ENCODE peak calls at places on chromosomes 5 and 9, in nine cellular contexts. One of them, this sample, is unnamed.

GRCh38 chr9:25461416-25461815 is 216.8 kb downstream of the TUSC1 start:
- DNase-seq in GM23248: no peak
- DNase-seq in tibial nerve: no peak
- DNase-seq in CD4-positive, CD25-positive, alpha-beta regulatory T cell: no peak
- DNase-seq in small intestine: no peak
- DNase-seq in K562: no peak
- DNase-seq in left lung: no peak
- DNase-seq in Peyer's patch: no peak
- DNase-seq in psoas muscle: no peak
- DNase-seq in this sample: no peak

GRCh38 chr5:158967566-158967965 is 132.2 kb downstream of the EBF1 start:
- DNase-seq in small intestine: no peak
- DNase-seq in psoas muscle: no peak
- DNase-seq in tibial nerve: no peak
- DNase-seq in GM23248: peak; percentile 93
- DNase-seq in Peyer's patch: no peak
- DNase-seq in K562: no peak
- DNase-seq in left lung: no peak
- DNase-seq in CD4-positive, CD25-positive, alpha-beta regulatory T cell: no peak
- DNase-seq in this sample: no peak

GRCh38 chr9:110691002-110691549 is 22.5 kb downstream of the MUSK start:
- DNase-seq in Peyer's patch: no peak
- DNase-seq in left lung: no peak
- DNase-seq in small intestine: no peak
- DNase-seq in tibial nerve: no peak
- DNase-seq in GM23248: peak; percentile 18
- DNase-seq in psoas muscle: no peak
- DNase-seq in K562: peak; percentile 9
- DNase-seq in CD4-positive, CD25-positive, alpha-beta regulatory T cell: no peak
- DNase-seq in this sample: no peak

GRCh38 chr5:128920345-128921215 is 44.7 kb upstream of the SLC27A6 start:
- DNase-seq in small intestine: no peak
- DNase-seq in psoas muscle: no peak
- DNase-seq in tibial nerve: no peak
- DNase-seq in GM23248: peak; percentile 21
- DNase-seq in CD4-positive, CD25-positive, alpha-beta regulatory T cell: no peak
- DNase-seq in Peyer's patch: no peak
- DNase-seq in K562: no peak
- DNase-seq in left lung: no peak
- DNase-seq in this sample: no peak

GRCh38 chr5:72572236-72572765 is 65.1 kb upstream of the ZNF366 start:
- DNase-seq in small intestine: no peak
- DNase-seq in Peyer's patch: no peak
- DNase-seq in CD4-positive, CD25-positive, alpha-beta regulatory T cell: no peak
- DNase-seq in GM23248: no peak
- DNase-seq in psoas muscle: no peak
- DNase-seq in tibial nerve: no peak
- DNase-seq in left lung: no peak
- DNase-seq in K562: no peak
- DNase-seq in this sample: no peak

GRCh38 chr9:18404482-18405029 is 69.4 kb upstream of the ADAMTSL1 start:
- DNase-seq in K562: no peak
- DNase-seq in small intestine: no peak
- DNase-seq in Peyer's patch: no peak
- DNase-seq in tibial nerve: no peak
- DNase-seq in GM23248: no peak
- DNase-seq in CD4-positive, CD25-positive, alpha-beta regulatory T cell: no peak
- DNase-seq in left lung: no peak
- DNase-seq in psoas muscle: no peak
- DNase-seq in this sample: no peak

GRCh38 chr5:72005676-72006075 is 101.6 kb upstream of the MAP1B start:
- DNase-seq in K562: no peak
- DNase-seq in left lung: no peak
- DNase-seq in tibial nerve: no peak
- DNase-seq in CD4-positive, CD25-positive, alpha-beta regulatory T cell: no peak
- DNase-seq in psoas muscle: no peak
- DNase-seq in small intestine: no peak
- DNase-seq in Peyer's patch: no peak
- DNase-seq in GM23248: no peak
- DNase-seq in this sample: no peak

GRCh38 chr5:39948867-39949468 is 524.2 kb upstream of the DAB2 start:
- DNase-seq in left lung: no peak
- DNase-seq in K562: peak; percentile 42
- DNase-seq in GM23248: peak; percentile 76
- DNase-seq in small intestine: peak; percentile 79
- DNase-seq in psoas muscle: no peak
- DNase-seq in CD4-positive, CD25-positive, alpha-beta regulatory T cell: peak; percentile 44
- DNase-seq in tibial nerve: no peak
- DNase-seq in Peyer's patch: peak; percentile 64
- DNase-seq in this sample: peak; percentile 79

GRCh38 chr5:1244976-1245375 is 19.8 kb downstream of the SLC6A18 start:
- DNase-seq in psoas muscle: no peak
- DNase-seq in small intestine: peak; percentile 18
- DNase-seq in GM23248: no peak
- DNase-seq in tibial nerve: no peak
- DNase-seq in CD4-positive, CD25-positive, alpha-beta regulatory T cell: no peak
- DNase-seq in K562: peak; percentile 59
- DNase-seq in left lung: no peak
- DNase-seq in Peyer's patch: no peak
- DNase-seq in this sample: no peak

GRCh38 chr5:66406761-66407289 is 189.4 kb upstream of the MAST4 start:
- DNase-seq in K562: no peak
- DNase-seq in CD4-positive, CD25-positive, alpha-beta regulatory T cell: no peak
- DNase-seq in GM23248: no peak
- DNase-seq in Peyer's patch: no peak
- DNase-seq in small intestine: no peak
- DNase-seq in tibial nerve: no peak
- DNase-seq in left lung: no peak
- DNase-seq in psoas muscle: no peak
- DNase-seq in this sample: no peak

GRCh38 chr9:6302417-6302816 is 25.8 kb upstream of the TPD52L3 start:
- DNase-seq in K562: no peak
- DNase-seq in psoas muscle: no peak
- DNase-seq in left lung: no peak
- DNase-seq in GM23248: peak; percentile 47
- DNase-seq in CD4-positive, CD25-positive, alpha-beta regulatory T cell: no peak
- DNase-seq in Peyer's patch: no peak
- DNase-seq in small intestine: no peak
- DNase-seq in tibial nerve: no peak
- DNase-seq in this sample: no peak

GRCh38 chr5:16050414-16050813 is 129.2 kb downstream of the MARCHF11 start:
- DNase-seq in psoas muscle: no peak
- DNase-seq in CD4-positive, CD25-positive, alpha-beta regulatory T cell: no peak
- DNase-seq in left lung: no peak
- DNase-seq in tibial nerve: no peak
- DNase-seq in GM23248: no peak
- DNase-seq in K562: no peak
- DNase-seq in Peyer's patch: no peak
- DNase-seq in small intestine: no peak
- DNase-seq in this sample: no peak

GRCh38 chr5:135502836-135503520 is 32.8 kb downstream of the NEUROG1 start:
- DNase-seq in GM23248: no peak
- DNase-seq in CD4-positive, CD25-positive, alpha-beta regulatory T cell: no peak
- DNase-seq in psoas muscle: no peak
- DNase-seq in Peyer's patch: no peak
- DNase-seq in left lung: no peak
- DNase-seq in tibial nerve: no peak
- DNase-seq in small intestine: no peak
- DNase-seq in K562: no peak
- DNase-seq in this sample: no peak

GRCh38 chr5:32785639-32786216 is 74.6 kb downstream of the NPR3 start:
- DNase-seq in tibial nerve: no peak
- DNase-seq in CD4-positive, CD25-positive, alpha-beta regulatory T cell: no peak
- DNase-seq in small intestine: no peak
- DNase-seq in Peyer's patch: no peak
- DNase-seq in GM23248: no peak
- DNase-seq in psoas muscle: no peak
- DNase-seq in K562: no peak
- DNase-seq in left lung: no peak
- DNase-seq in this sample: no peak

GRCh38 chr5:178786859-178787499 is 56.5 kb upstream of the ZNF354A start:
- DNase-seq in psoas muscle: no peak
- DNase-seq in K562: peak; percentile 24
- DNase-seq in small intestine: no peak
- DNase-seq in left lung: no peak
- DNase-seq in Peyer's patch: no peak
- DNase-seq in CD4-positive, CD25-positive, alpha-beta regulatory T cell: no peak
- DNase-seq in tibial nerve: no peak
- DNase-seq in GM23248: peak; percentile 82
- DNase-seq in this sample: no peak

GRCh38 chr5:87825583-87825982 is 412.9 kb upstream of the CCNH start:
- DNase-seq in psoas muscle: no peak
- DNase-seq in CD4-positive, CD25-positive, alpha-beta regulatory T cell: no peak
- DNase-seq in left lung: no peak
- DNase-seq in small intestine: no peak
- DNase-seq in Peyer's patch: no peak
- DNase-seq in K562: no peak
- DNase-seq in GM23248: no peak
- DNase-seq in tibial nerve: no peak
- DNase-seq in this sample: no peak

GRCh38 chr5:6096101-6096500 is 282.2 kb downstream of the MED10 start:
- DNase-seq in left lung: no peak
- DNase-seq in CD4-positive, CD25-positive, alpha-beta regulatory T cell: no peak
- DNase-seq in small intestine: no peak
- DNase-seq in K562: no peak
- DNase-seq in Peyer's patch: no peak
- DNase-seq in GM23248: no peak
- DNase-seq in tibial nerve: no peak
- DNase-seq in psoas muscle: no peak
- DNase-seq in this sample: no peak

GRCh38 chr5:132813599-132814440 is 718 bp downstream of the SOWAHA start:
- DNase-seq in psoas muscle: peak; percentile 59
- DNase-seq in GM23248: peak; percentile 47
- DNase-seq in Peyer's patch: no peak
- DNase-seq in tibial nerve: no peak
- DNase-seq in K562: no peak
- DNase-seq in small intestine: peak; percentile 60
- DNase-seq in CD4-positive, CD25-positive, alpha-beta regulatory T cell: no peak
- DNase-seq in left lung: no peak
- DNase-seq in this sample: no peak

GRCh38 chr5:143456952-143457547 is 53.6 kb upstream of the NR3C1 start:
- DNase-seq in K562: no peak
- DNase-seq in psoas muscle: no peak
- DNase-seq in Peyer's patch: no peak
- DNase-seq in small intestine: no peak
- DNase-seq in left lung: no peak
- DNase-seq in CD4-positive, CD25-positive, alpha-beta regulatory T cell: no peak
- DNase-seq in GM23248: peak; percentile 76
- DNase-seq in tibial nerve: no peak
- DNase-seq in this sample: no peak

GRCh38 chr9:16515207-16515606 is 355.3 kb downstream of the BNC2 start:
- DNase-seq in Peyer's patch: no peak
- DNase-seq in CD4-positive, CD25-positive, alpha-beta regulatory T cell: no peak
- DNase-seq in left lung: no peak
- DNase-seq in GM23248: peak; percentile 67
- DNase-seq in small intestine: no peak
- DNase-seq in K562: no peak
- DNase-seq in psoas muscle: peak; percentile 37
- DNase-seq in tibial nerve: no peak
- DNase-seq in this sample: no peak

DNA sequence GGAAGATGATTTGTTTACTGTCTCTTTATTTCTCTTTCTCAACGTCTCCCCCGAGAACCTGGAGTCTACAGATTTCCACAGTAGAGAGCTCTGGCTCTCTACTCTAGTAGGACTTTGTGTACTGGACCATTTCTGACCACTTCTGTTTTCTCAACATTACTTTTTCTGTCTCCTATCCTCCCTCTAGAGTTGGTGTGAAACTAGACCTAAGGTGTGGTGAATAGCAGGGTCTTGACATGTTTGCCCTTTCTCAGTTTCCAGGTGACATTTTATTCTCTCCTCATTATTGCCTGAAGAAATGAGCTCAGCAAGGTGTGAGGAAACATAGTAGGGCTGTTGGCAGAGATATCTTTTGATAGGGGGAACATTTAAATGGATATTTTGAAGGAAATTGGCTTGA is 62.1 kb upstream of the IL6ST start:
- DNase-seq in K562: no peak
- DNase-seq in small intestine: no peak
- DNase-seq in tibial nerve: no peak
- DNase-seq in CD4-positive, CD25-positive, alpha-beta regulatory T cell: no peak
- DNase-seq in GM23248: no peak
- DNase-seq in left lung: no peak
- DNase-seq in Peyer's patch: no peak
- DNase-seq in psoas muscle: no peak
- DNase-seq in this sample: no peak
- H3K4me1 ChIP-seq in K562: peaks cover 13% of the 10 kb centered on the region
- H3K4me1 ChIP-seq in small intestine: peaks cover 1% of the 10 kb centered on the region
- H3K4me1 ChIP-seq in tibial nerve: peaks cover 18% of the 10 kb centered on the region
- H3K4me1 ChIP-seq in CD4-positive, CD25-positive, alpha-beta regulatory T cell: peaks cover 51% of the 10 kb centered on the region
- H3K4me1 ChIP-seq in GM23248: peaks cover 19% of the 10 kb centered on the region
- H3K4me1 ChIP-seq in left lung: peaks cover 11% of the 10 kb centered on the region
- H3K4me1 ChIP-seq in Peyer's patch: peaks cover 7% of the 10 kb centered on the region
- H3K4me1 ChIP-seq in psoas muscle: peaks cover 6% of the 10 kb centered on the region
- H3K4me1 ChIP-seq in this sample: no peaks in the 10 kb centered on the region

GRCh38 chr5:13946111-13946510 is 1.6 kb upstream of the DNAH5 start:
- DNase-seq in CD4-positive, CD25-positive, alpha-beta regulatory T cell: no peak
- DNase-seq in Peyer's patch: no peak
- DNase-seq in tibial nerve: no peak
- DNase-seq in psoas muscle: no peak
- DNase-seq in K562: no peak
- DNase-seq in GM23248: peak; percentile 83
- DNase-seq in small intestine: no peak
- DNase-seq in left lung: no peak
- DNase-seq in this sample: no peak
- H3K27ac ChIP-seq in CD4-positive, CD25-positive, alpha-beta regulatory T cell: no peak overlapping the region
- H3K27ac ChIP-seq in Peyer's patch: no peak overlapping the region
- H3K27ac ChIP-seq in tibial nerve: no peak overlapping the region
- H3K27ac ChIP-seq in psoas muscle: no peak overlapping the region
- H3K27ac ChIP-seq in K562: no peak overlapping the region
- H3K27ac ChIP-seq in GM23248: peak overlapping the region; percentile 29
- H3K27ac ChIP-seq in small intestine: no peak overlapping the region
- H3K27ac ChIP-seq in left lung: no peak overlapping the region
- H3K27ac ChIP-seq in this sample: no peak overlapping the region

GRCh38 chr9:96014078-96014477 is 138.6 kb downstream of the ERCC6L2 start:
- DNase-seq in GM23248: no peak
- DNase-seq in Peyer's patch: peak; percentile 53
- DNase-seq in tibial nerve: no peak
- DNase-seq in K562: no peak
- DNase-seq in psoas muscle: no peak
- DNase-seq in small intestine: peak; percentile 61
- DNase-seq in left lung: no peak
- DNase-seq in CD4-positive, CD25-positive, alpha-beta regulatory T cell: peak; percentile 11
- DNase-seq in this sample: no peak
- H3K4me1 ChIP-seq in GM23248: no peaks in the 10 kb centered on the region
- H3K4me1 ChIP-seq in Peyer's patch: no peaks in the 10 kb centered on the region
- H3K4me1 ChIP-seq in tibial nerve: no peaks in the 10 kb centered on the region
- H3K4me1 ChIP-seq in K562: peaks cover 15% of the 10 kb centered on the region
- H3K4me1 ChIP-seq in psoas muscle: no peaks in the 10 kb centered on the region
- H3K4me1 ChIP-seq in small intestine: no peaks in the 10 kb centered on the region
- H3K4me1 ChIP-seq in left lung: no peaks in the 10 kb centered on the region
- H3K4me1 ChIP-seq in CD4-positive, CD25-positive, alpha-beta regulatory T cell: peaks cover 50% of the 10 kb centered on the region
- H3K4me1 ChIP-seq in this sample: no peaks in the 10 kb centered on the region

DNA sequence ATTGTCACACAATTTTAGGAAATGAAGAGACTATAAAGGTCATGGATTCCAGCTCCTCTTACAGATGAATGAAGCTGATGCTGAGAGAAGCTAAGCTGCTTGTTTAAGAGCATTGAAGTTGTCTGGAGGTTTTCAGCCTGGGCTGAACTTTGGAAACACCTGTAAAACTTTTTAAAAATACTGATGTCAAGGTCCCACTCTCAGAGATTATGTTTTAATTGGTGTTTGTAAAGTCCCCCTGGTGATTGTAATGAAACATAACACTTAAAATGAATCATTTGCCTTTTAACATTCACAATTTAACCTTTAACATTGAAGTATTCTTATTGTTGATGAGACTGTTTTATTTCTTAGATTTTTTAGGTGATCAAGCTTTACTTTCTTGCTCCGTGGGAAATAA is 16.4 kb downstream of the RAD23B start:
- DNase-seq in Peyer's patch: no peak
- DNase-seq in tibial nerve: no peak
- DNase-seq in GM23248: peak; percentile 44
- DNase-seq in left lung: no peak
- DNase-seq in K562: no peak
- DNase-seq in psoas muscle: no peak
- DNase-seq in CD4-positive, CD25-positive, alpha-beta regulatory T cell: no peak
- DNase-seq in small intestine: no peak
- DNase-seq in this sample: no peak
- H3K27ac ChIP-seq in Peyer's patch: no peak overlapping the region
- H3K27ac ChIP-seq in tibial nerve: no peak overlapping the region
- H3K27ac ChIP-seq in GM23248: peak overlapping the region; percentile 2
- H3K27ac ChIP-seq in left lung: no peak overlapping the region
- H3K27ac ChIP-seq in K562: no peak overlapping the region
- H3K27ac ChIP-seq in psoas muscle: no peak overlapping the region
- H3K27ac ChIP-seq in CD4-positive, CD25-positive, alpha-beta regulatory T cell: no peak overlapping the region
- H3K27ac ChIP-seq in small intestine: no peak overlapping the region
- H3K27ac ChIP-seq in this sample: no peak overlapping the region

This sample was measured in OCI-LY7.